ENCODE peak calls at places on chromosome X, in six cellular contexts. K, P, C, D, O and I are unnamed samples.

GRCh38 chrX:23901065-23901464 is 6.7 kb downstream of the APOO start:
- DNase-seq in O (peak), P (no peak), C (no peak), K (no peak), D (no peak), I (no peak)

GRCh38 chrX:39320165-39320564 is 518.9 kb downstream of the MID1IP1 start:
- DNase-seq in K (no peak), C (no peak), D (no peak), O (no peak), P (no peak), I (no peak)

GRCh38 chrX:11197671-11198070 is 86.5 kb downstream of the HCCS start:
- DNase-seq in C (no peak), P (no peak), O (no peak), D (no peak), K (no peak), I (no peak)

GRCh38 chrX:48475295-48475694 is 704 bp upstream of the FTSJ1 start:
- DNase-seq in C (no peak), O (no peak), D (no peak), P (no peak), K (no peak), I (no peak)

GRCh38 chrX:154596290-154596929 is 11.5 kb downstream of the CTAG1A start:
- DNase-seq in D (peak), O (no peak), K (no peak), P (no peak), C (no peak), I (no peak)

GRCh38 chrX:153672531-153673397 is 849 bp downstream of the PNCK start:
- DNase-seq in O (no peak), P (no peak), K (no peak), D (no peak), C (no peak), I (peak)

GRCh38 chrX:154775611-154776349 is 13.1 kb downstream of the DKC1 start:
- DNase-seq in K (no peak), P (no peak), D (no peak), O (peak), C (no peak), I (peak)

GRCh38 chrX:136157187-136157586 is 9.9 kb downstream of the FHL1 start:
- DNase-seq in O (no peak), P (no peak), K (no peak), D (no peak), C (no peak), I (no peak)

GRCh38 chrX:10769165-10769564 is 148.8 kb upstream of the MID1 start:
- DNase-seq in D (no peak), C (no peak), P (no peak), O (peak), K (no peak), I (no peak)

GRCh38 chrX:1592128-1592862 is 891 bp downstream of the AKAP17A start:
- DNase-seq in O (peak), D (peak), P (no peak), K (no peak), C (no peak), I (no peak)

GRCh38 chrX:68061206-68061535 is 372.1 kb downstream of the OPHN1 start:
- DNase-seq in D (no peak), K (no peak), C (no peak), P (no peak), O (no peak), I (no peak)

GRCh38 chrX:24506082-24506481 is 41.0 kb downstream of the PDK3 start:
- DNase-seq in K (no peak), C (no peak), D (no peak), P (no peak), O (peak), I (no peak)

GRCh38 chrX:10884246-10884645 is 226.9 kb upstream of the HCCS start:
- DNase-seq in K (no peak), C (no peak), P (no peak), D (no peak), O (peak), I (no peak)

GRCh38 chrX:38929966-38930421 is 128.7 kb downstream of the MID1IP1 start:
- DNase-seq in D (no peak), C (no peak), P (no peak), K (no peak), O (peak), I (no peak)